ENCODE peak calls at places on chromosomes 1 and 21, in nine cellular contexts. W is HCT116; K is heart right ventricle; R is naive thymus-derived CD8-positive, alpha-beta T cell; X is activated CD8-positive, alpha-beta T cell treated with anti-CD3 and anti-CD28 coated beads for 36 hours; L is HepG2; O is foreskin keratinocyte; B is activated T-cell treated with anti-CD3 and anti-CD28 coated beads, Interleukin-2, amount 50 U/mL, for 4 hours; D is left ventricle myocardium superior. P is an unnamed sample.

GRCh38 chr1:186620951-186621350 is 59.3 kb downstream of the PTGS2 start:
- ATAC-seq in W (no peak), K (no peak), R (no peak), X (peak), L (no peak), O (peak), B (peak), D (no peak), P (peak)

GRCh38 chr1:27672750-27673112 is 739 bp upstream of the IFI6 start:
- ATAC-seq in W (peak), K (no peak), R (no peak), X (no peak), L (no peak), O (no peak), B (no peak), D (peak), P (no peak)

GRCh38 chr1:160084771-160085321 is 3.5 kb downstream of the KCNJ9 start:
- ATAC-seq in W (no peak), K (no peak), R (no peak), X (no peak), L (no peak), O (no peak), B (no peak), D (no peak), P (no peak)

GRCh38 chr1:165129568-165130164 is 226.8 kb downstream of the LMX1A start:
- ATAC-seq in W (peak), K (no peak), R (no peak), X (peak), L (peak), O (peak), B (no peak), D (peak), P (peak)

GRCh38 chr1:204445860-204446412 is 34.3 kb upstream of the PPP1R15B start:
- ATAC-seq in W (peak), K (no peak), R (peak), X (peak), L (peak), O (no peak), B (peak), D (no peak), P (no peak)

GRCh38 chr1:28243685-28244439 is 7.9 kb downstream of the ATP5IF1 start:
- ATAC-seq in W (no peak), K (no peak), R (no peak), X (no peak), L (no peak), O (no peak), B (no peak), D (no peak), P (no peak)

GRCh38 chr1:7610936-7611335 is 160.2 kb upstream of the VAMP3 start:
- ATAC-seq in W (no peak), K (no peak), R (no peak), X (no peak), L (no peak), O (no peak), B (no peak), D (no peak), P (no peak)

GRCh38 chr21:35045539-35046222 is 3.4 kb downstream of the RUNX1 start:
- ATAC-seq in W (no peak), K (no peak), R (peak), X (peak), L (no peak), O (no peak), B (peak), D (no peak), P (no peak)

GRCh38 chr1:5977494-5978444 is 14.5 kb downstream of the NPHP4 start:
- ATAC-seq in W (no peak), K (no peak), R (peak), X (peak), L (peak), O (no peak), B (no peak), D (no peak), P (no peak)

GRCh38 chr1:28601696-28602095 is 9.6 kb downstream of the RAB42 start:
- ATAC-seq in W (peak), K (no peak), R (no peak), X (peak), L (no peak), O (peak), B (peak), D (peak), P (peak)

GRCh38 chr1:32725595-32725942 is 23.0 kb upstream of the SYNC start:
- ATAC-seq in W (no peak), K (no peak), R (no peak), X (no peak), L (no peak), O (no peak), B (no peak), D (no peak), P (no peak)

GRCh38 chr1:204323887-204324286 is 35.8 kb downstream of the PLEKHA6 start:
- ATAC-seq in W (peak), K (no peak), R (no peak), X (peak), L (no peak), O (peak), B (peak), D (peak), P (peak)

GRCh38 chr21:38289697-38290096 is 32.9 kb downstream of the KCNJ15 start:
- ATAC-seq in W (no peak), K (peak), R (no peak), X (no peak), L (no peak), O (peak), B (no peak), D (peak), P (peak)

GRCh38 chr1:204494281-204495077 is at the start of gene PIK3C2B:
- ATAC-seq in W (peak), K (peak), R (peak), X (peak), L (peak), O (peak), B (peak), D (peak), P (peak)

GRCh38 chr1:200206340-200206739 is 178.8 kb downstream of the NR5A2 start:
- ATAC-seq in W (no peak), K (no peak), R (no peak), X (no peak), L (no peak), O (peak), B (peak), D (no peak), P (peak)

GRCh38 chr21:44314561-44314960 is 14.7 kb downstream of the PFKL start:
- ATAC-seq in W (no peak), K (no peak), R (no peak), X (no peak), L (no peak), O (no peak), B (no peak), D (no peak), P (no peak)

GRCh38 chr21:42056996-42057689 is 14.0 kb upstream of the UMODL1 start:
- ATAC-seq in W (no peak), K (no peak), R (no peak), X (no peak), L (no peak), O (peak), B (no peak), D (no peak), P (peak)

GRCh38 chr1:183610053-183610452 is 19.8 kb upstream of the NCF2 start:
- ATAC-seq in W (no peak), K (peak), R (no peak), X (no peak), L (no peak), O (no peak), B (no peak), D (peak), P (no peak)

GRCh38 chr1:164587617-164588367 is 28.8 kb downstream of the PBX1 start:
- ATAC-seq in W (no peak), K (no peak), R (no peak), X (no peak), L (no peak), O (no peak), B (no peak), D (no peak), P (peak)

GRCh38 chr1:13479171-13479856 is 34.5 kb downstream of the LRRC38 start:
- ATAC-seq in W (no peak), K (no peak), R (peak), X (no peak), L (no peak), O (no peak), B (no peak), D (no peak), P (no peak)

GRCh38 chr1:206714331-206715058 is 29.8 kb downstream of the MAPKAPK2 start:
- ATAC-seq in W (no peak), K (no peak), R (no peak), X (no peak), L (peak), O (no peak), B (no peak), D (peak), P (peak)

GRCh38 chr1:85273397-85273796 is 3.0 kb downstream of the BCL10 start:
- ATAC-seq in W (no peak), K (no peak), R (no peak), X (no peak), L (no peak), O (no peak), B (no peak), D (no peak), P (no peak)

GRCh38 chr1:247417786-247418185 is 1.8 kb downstream of the NLRP3 start:
- ATAC-seq in W (no peak), K (no peak), R (no peak), X (no peak), L (no peak), O (no peak), B (no peak), D (peak), P (no peak)

GRCh38 chr1:203751051-203751450 is 13.9 kb upstream of the LAX1 start:
- ATAC-seq in W (no peak), K (no peak), R (no peak), X (no peak), L (no peak), O (peak), B (no peak), D (no peak), P (peak)

GRCh38 chr1:48931571-48932251 is 155.0 kb upstream of the BEND5 start:
- ATAC-seq in W (no peak), K (no peak), R (no peak), X (no peak), L (no peak), O (peak), B (no peak), D (no peak), P (no peak)

GRCh38 chr21:38879912-38880577 is 74.3 kb downstream of the ETS2 start:
- ATAC-seq in W (no peak), K (no peak), R (no peak), X (no peak), L (no peak), O (no peak), B (no peak), D (no peak), P (no peak)

GRCh38 chr1:115211071-115211745 is 121.9 kb upstream of the TSPAN2 start:
- ATAC-seq in W (no peak), K (peak), R (no peak), X (no peak), L (no peak), O (no peak), B (no peak), D (peak), P (no peak)

GRCh38 chr1:192809286-192810252 is 730 bp downstream of the RGS2 start:
- ATAC-seq in W (peak), K (no peak), R (peak), X (peak), L (no peak), O (peak), B (peak), D (peak), P (no peak)

GRCh38 chr1:185574139-185574835 is 159.9 kb upstream of the HMCN1 start:
- ATAC-seq in W (no peak), K (no peak), R (no peak), X (no peak), L (no peak), O (peak), B (no peak), D (no peak), P (peak)

GRCh38 chr1:89203166-89203565 is 4.4 kb upstream of the GBP4 start:
- ATAC-seq in W (no peak), K (no peak), R (no peak), X (peak), L (no peak), O (peak), B (no peak), D (no peak), P (no peak)

GRCh38 chr21:29181799-29182470 is 51.5 kb downstream of the MAP3K7CL start:
- ATAC-seq in W (peak), K (peak), R (no peak), X (no peak), L (peak), O (peak), B (no peak), D (peak), P (peak)

GRCh38 chr1:6777813-6778212 is 7.4 kb upstream of the CAMTA1 start:
- ATAC-seq in W (no peak), K (no peak), R (no peak), X (no peak), L (no peak), O (no peak), B (no peak), D (no peak), P (no peak)

GRCh38 chr21:41622831-41623548 is 115.0 kb upstream of the TMPRSS2 start:
- ATAC-seq in W (no peak), K (no peak), R (no peak), X (peak), L (no peak), O (peak), B (peak), D (no peak), P (peak)

GRCh38 chr1:18118078-18118477 is 10.5 kb downstream of the IGSF21 start:
- ATAC-seq in W (no peak), K (peak), R (no peak), X (no peak), L (no peak), O (no peak), B (no peak), D (peak), P (no peak)

GRCh38 chr1:19606817-19607706 is 37.0 kb upstream of the NBL1 start:
- ATAC-seq in W (no peak), K (no peak), R (peak), X (peak), L (no peak), O (no peak), B (peak), D (no peak), P (no peak)

GRCh38 chr1:92900539-92900938 is 60.7 kb downstream of the DIPK1A start:
- ATAC-seq in W (no peak), K (no peak), R (no peak), X (no peak), L (peak), O (no peak), B (no peak), D (no peak), P (no peak)

GRCh38 chr1:16172964-16173446 is 17.1 kb upstream of the EPHA2 start:
- ATAC-seq in W (peak), K (no peak), R (no peak), X (no peak), L (no peak), O (peak), B (no peak), D (no peak), P (peak)

GRCh38 chr1:216710042-216710441 is 13.2 kb downstream of the ESRRG start:
- ATAC-seq in W (no peak), K (peak), R (no peak), X (no peak), L (no peak), O (no peak), B (no peak), D (peak), P (no peak)

GRCh38 chr1:205491794-205492193 is 12.7 kb upstream of the CDK18 start:
- ATAC-seq in W (no peak), K (no peak), R (no peak), X (no peak), L (no peak), O (no peak), B (no peak), D (no peak), P (no peak)

GRCh38 chr1:6224733-6225132 is 11.0 kb downstream of the ICMT start:
- ATAC-seq in W (peak), K (no peak), R (no peak), X (no peak), L (peak), O (no peak), B (no peak), D (no peak), P (no peak)